ENCODE peak calls at places on chromosomes 13 and 19, in seven cellular contexts. E is dermis microvascular lymphatic vessel endothelial cell, M is T-helper 9 cell, Y is tibial nerve, F is brain microvascular endothelial cell, B is immature natural killer cell, N is T follicular helper cell. D is an unnamed sample.

GRCh38 chr19:38425810-38426466 is at the start of gene RASGRP4:
- DNase-seq in E (no peak), M (peak), Y (no peak), F (no peak), B (no peak), N (no peak), D (no peak)

GRCh38 chr13:74204606-74205312 is 70.6 kb upstream of the KLF12 start:
- DNase-seq in E (no peak), M (no peak), Y (no peak), F (peak), B (no peak), N (no peak), D (no peak)

GRCh38 chr19:5718579-5719273 is 1.2 kb downstream of the LONP1 start:
- DNase-seq in E (no peak), M (no peak), Y (no peak), F (peak), B (no peak), N (no peak), D (peak)

GRCh38 chr19:27770095-27770494 is 1442.9 kb downstream of the UQCRFS1 start:
- DNase-seq in E (no peak), M (no peak), Y (no peak), F (no peak), B (no peak), N (no peak), D (no peak)

GRCh38 chr13:51243832-51244231 is 21.6 kb downstream of the FAM124A start:
- DNase-seq in E (no peak), M (no peak), Y (no peak), F (no peak), B (no peak), N (no peak), D (no peak)

GRCh38 chr19:45442927-45443461 is 19.3 kb upstream of the ERCC1 start:
- DNase-seq in E (no peak), M (peak), Y (peak), F (peak), B (peak), N (no peak), D (no peak)

GRCh38 chr19:19077103-19077502 is 13.3 kb downstream of the SLC25A42 start:
- DNase-seq in E (no peak), M (no peak), Y (no peak), F (no peak), B (no peak), N (no peak), D (no peak)

GRCh38 chr13:105144020-105144419 is 1391.4 kb downstream of the EFNB2 start:
- DNase-seq in E (no peak), M (no peak), Y (no peak), F (no peak), B (no peak), N (no peak), D (no peak)

GRCh38 chr19:51507640-51508058 is 6.0 kb upstream of the SIGLEC12 start:
- DNase-seq in E (no peak), M (no peak), Y (no peak), F (no peak), B (no peak), N (no peak), D (no peak)

GRCh38 chr13:111559612-111560423 is 239.4 kb downstream of the TEX29 start:
- DNase-seq in E (no peak), M (no peak), Y (no peak), F (no peak), B (peak), N (no peak), D (no peak)